ENCODE peak calls at places on chromosomes 13 and 19, in nine cellular contexts. H, U, Q, O, S, V, M, P and C are unnamed samples.

GRCh38 chr13:23086951-23087350 is 93.8 kb upstream of the SGCG start:
- DNase-seq in H (no peak), U (no peak), Q (no peak), O (no peak), S (no peak), V (no peak), M (no peak), P (no peak), C (no peak)

GRCh38 chr19:54383330-54383729 is 18.6 kb upstream of the LAIR1 start:
- DNase-seq in H (no peak), U (no peak), Q (no peak), O (no peak), S (no peak), V (no peak), M (no peak), P (no peak), C (no peak)

GRCh38 chr19:56080669-56081401 is 40.3 kb downstream of the ZNF787 start:
- DNase-seq in H (peak), U (no peak), Q (peak), O (peak), S (no peak), V (peak), M (peak), P (peak), C (peak)

GRCh38 chr13:52851153-52851962 is 2.9 kb upstream of the PCDH8 start:
- DNase-seq in H (no peak), U (no peak), Q (no peak), O (peak), S (no peak), V (peak), M (no peak), P (peak), C (peak)

GRCh38 chr13:80276371-80277289 is 64.3 kb downstream of the SPRY2 start:
- DNase-seq in H (no peak), U (no peak), Q (peak), O (peak), S (no peak), V (peak), M (no peak), P (no peak), C (peak)

GRCh38 chr19:49362048-49362925 is at the start of gene TEAD2:
- DNase-seq in H (peak), U (no peak), Q (peak), O (peak), S (no peak), V (peak), M (peak), P (peak), C (peak)

GRCh38 chr13:78603240-78603947 is at the start of gene POU4F1:
- DNase-seq in H (no peak), U (peak), Q (no peak), O (no peak), S (no peak), V (peak), M (no peak), P (no peak), C (peak)

GRCh38 chr13:32496574-32497160 is 41.9 kb downstream of the N4BP2L2 start:
- DNase-seq in H (no peak), U (no peak), Q (peak), O (no peak), S (no peak), V (no peak), M (no peak), P (no peak), C (no peak)

GRCh38 chr19:47353307-47353712 is 4.2 kb downstream of the DHX34 start:
- DNase-seq in H (peak), U (no peak), Q (no peak), O (no peak), S (no peak), V (no peak), M (no peak), P (no peak), C (no peak)

GRCh38 chr19:14450168-14450874 is 17.2 kb downstream of the PKN1 start:
- DNase-seq in H (no peak), U (no peak), Q (no peak), O (no peak), S (no peak), V (peak), M (no peak), P (peak), C (peak)

GRCh38 chr19:36916991-36917390 is 859 bp downstream of the ZNF568 start:
- DNase-seq in H (no peak), U (no peak), Q (peak), O (peak), S (peak), V (no peak), M (no peak), P (no peak), C (no peak)

GRCh38 chr19:5547881-5548280 is 19.9 kb downstream of the TINCR start:
- DNase-seq in H (no peak), U (no peak), Q (no peak), O (peak), S (peak), V (peak), M (no peak), P (no peak), C (peak)

GRCh38 chr19:11984986-11985385 is 20.1 kb downstream of the ZNF763 start:
- DNase-seq in H (no peak), U (no peak), Q (no peak), O (no peak), S (no peak), V (peak), M (no peak), P (no peak), C (no peak)
- TF ChIP-seq CTCF in H (no peak), U (peak), Q (no peak), O (no peak), S (peak), V (peak), M (no peak), P (no peak), C (no peak)

GRCh38 chr13:107254392-107254791 is 686.5 kb upstream of the ARGLU1 start:
- DNase-seq in H (no peak), U (no peak), Q (no peak), O (no peak), S (no peak), V (no peak), M (no peak), P (no peak), C (no peak)

DNA sequence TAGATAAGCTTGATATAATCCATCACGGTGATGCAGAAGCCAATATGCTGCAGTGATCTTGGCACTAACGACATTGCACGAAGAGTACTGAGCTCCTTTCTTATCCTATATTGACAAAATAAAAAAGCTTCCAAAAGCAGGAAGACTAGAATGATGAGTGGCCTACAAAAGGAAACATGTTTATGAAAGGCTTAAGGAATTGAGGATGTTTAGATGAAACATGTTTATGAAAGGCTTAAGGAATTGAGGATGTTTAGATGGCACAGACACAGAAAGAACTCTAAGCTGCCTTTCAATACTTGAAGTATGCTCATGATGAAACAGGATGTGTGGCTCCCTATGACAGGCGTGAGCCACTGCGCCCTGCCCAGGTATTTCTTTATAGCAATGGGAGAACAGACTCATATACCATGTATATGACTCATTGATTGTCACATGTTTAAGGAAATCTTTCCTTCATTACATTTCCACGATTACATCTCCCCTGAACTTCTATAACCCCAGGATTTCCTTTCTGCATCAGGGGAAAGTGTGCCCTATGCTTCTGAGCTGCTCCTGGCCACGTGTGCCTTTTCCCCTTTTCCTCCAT is 690.8 kb upstream of the ARGLU1 start:
- DNase-seq in H (no peak), U (no peak), Q (no peak), O (no peak), S (no peak), V (no peak), M (no peak), P (no peak), C (no peak)
- TF ChIP-seq CTCF in H (no peak), U (no peak), Q (no peak), O (no peak), S (no peak), V (no peak), M (no peak), P (no peak), C (no peak)

GRCh38 chr19:3966051-3967017 is 4.6 kb downstream of the DAPK3 start:
- DNase-seq in H (peak), U (no peak), Q (no peak), O (no peak), S (no peak), V (no peak), M (no peak), P (no peak), C (no peak)
- TF ChIP-seq CTCF in H (no peak), U (no peak), Q (no peak), O (no peak), S (no peak), V (no peak), M (no peak), P (no peak), C (no peak)

GRCh38 chr13:27663947-27664346 is 42.3 kb downstream of the POLR1D start:
- DNase-seq in H (no peak), U (no peak), Q (no peak), O (no peak), S (no peak), V (peak), M (no peak), P (no peak), C (no peak)

GRCh38 chr13:27666951-27667350 is 45.3 kb downstream of the POLR1D start:
- DNase-seq in H (no peak), U (no peak), Q (no peak), O (no peak), S (no peak), V (no peak), M (no peak), P (no peak), C (no peak)

GRCh38 chr13:27665761-27666160 is 44.1 kb downstream of the POLR1D start:
- DNase-seq in H (no peak), U (no peak), Q (no peak), O (no peak), S (no peak), V (peak), M (no peak), P (no peak), C (no peak)

GRCh38 chr13:27662738-27663470 is 41.2 kb downstream of the POLR1D start:
- DNase-seq in H (no peak), U (no peak), Q (no peak), O (no peak), S (no peak), V (no peak), M (no peak), P (no peak), C (no peak)

GRCh38 chr13:27665333-27665732 is 43.6 kb downstream of the POLR1D start:
- DNase-seq in H (no peak), U (no peak), Q (no peak), O (no peak), S (no peak), V (no peak), M (no peak), P (no peak), C (no peak)
- TF ChIP-seq CTCF in H (no peak), U (peak), Q (no peak), O (no peak), S (peak), V (no peak), M (no peak), P (no peak), C (no peak)

DNA sequence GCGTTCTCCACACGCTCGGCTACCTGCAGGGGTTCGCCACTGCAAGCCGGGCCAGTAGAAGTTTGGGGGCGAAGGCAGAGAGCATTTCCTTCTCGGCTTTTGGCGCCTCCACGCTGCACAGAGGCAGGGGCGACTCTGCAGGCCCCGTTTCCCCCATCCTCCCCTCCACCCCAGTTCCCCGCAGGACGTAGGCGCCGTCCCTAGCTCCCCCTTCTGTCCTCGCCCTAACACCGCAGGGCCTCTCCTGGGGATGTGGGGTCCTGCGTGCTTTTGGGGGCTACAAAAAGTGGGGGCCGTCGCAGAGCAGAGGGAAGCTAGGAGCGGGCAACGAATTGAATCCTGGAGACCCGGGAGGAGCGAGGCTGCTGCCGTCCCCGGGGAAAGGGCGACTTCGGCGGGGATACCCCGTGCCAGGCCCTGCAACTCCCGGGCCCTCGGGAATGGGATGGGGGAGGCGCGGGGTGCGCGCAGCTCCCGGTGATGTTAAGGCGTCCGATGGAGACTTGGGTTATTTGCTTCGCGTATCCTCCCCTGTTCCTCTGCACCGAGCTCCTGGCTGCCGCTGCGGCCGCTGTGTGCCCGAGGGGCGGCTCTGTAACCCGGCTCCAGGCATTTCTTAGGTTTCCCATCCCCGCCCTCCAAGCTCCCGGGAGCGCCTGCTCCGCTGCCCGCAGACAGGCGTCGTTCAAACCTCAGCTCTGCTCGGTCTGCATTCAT is 255.9 kb upstream of the SOX21 start:
- DNase-seq in H (no peak), U (no peak), Q (no peak), O (peak), S (no peak), V (peak), M (no peak), P (no peak), C (peak)
- TF ChIP-seq CTCF in H (no peak), U (peak), Q (no peak), O (peak), S (peak), V (no peak), M (no peak), P (no peak), C (no peak)

DNA sequence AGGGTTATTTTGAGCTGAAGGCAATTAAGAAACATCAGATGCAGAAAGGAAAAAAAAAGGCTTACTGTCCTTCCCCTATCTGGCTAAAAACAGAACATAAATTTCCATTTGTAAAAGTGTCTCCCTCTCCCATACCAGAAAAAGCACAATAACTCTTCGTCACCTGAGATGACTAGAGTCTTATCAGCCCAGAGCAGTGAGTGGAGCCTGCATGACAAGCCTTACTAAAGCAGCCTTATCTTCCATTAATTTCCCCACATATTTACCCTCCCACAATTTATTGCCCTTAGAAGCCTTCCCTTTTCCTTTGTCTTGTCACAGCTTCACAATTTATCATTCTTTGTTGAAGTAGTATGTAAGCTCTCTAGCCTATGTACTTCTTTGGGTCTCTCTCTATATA is 22.9 kb downstream of the ATP8A2 start:
- DNase-seq in H (no peak), U (no peak), Q (no peak), O (no peak), S (no peak), V (no peak), M (no peak), P (no peak), C (no peak)
- TF ChIP-seq CTCF in H (no peak), U (no peak), Q (no peak), O (no peak), S (no peak), V (no peak), M (no peak), P (no peak), C (no peak)

GRCh38 chr19:30664358-30665058 is 292.3 kb downstream of the ZNF536 start:
- DNase-seq in H (peak), U (no peak), Q (no peak), O (no peak), S (no peak), V (peak), M (no peak), P (no peak), C (no peak)
- TF ChIP-seq CTCF in H (peak), U (no peak), Q (peak), O (peak), S (peak), V (no peak), M (no peak), P (no peak), C (peak)